ENCODE peak calls at places on chromosomes 4 and X, in four cellular contexts. One of them, this sample, is unnamed.

GRCh38 chr4:127783026-127783769 is 1.1 kb downstream of the HSPA4L start:
- DNase-seq in lung: peak; percentile 50
- DNase-seq in pancreas: peak; percentile 71
- DNase-seq in dorsolateral prefrontal cortex: peak; percentile 59
- DNase-seq in this sample: peak; percentile 26

GRCh38 chr4:96593422-96593821 is 753.5 kb downstream of the PDHA2 start:
- DNase-seq in pancreas: peak; percentile 58
- DNase-seq in lung: no peak
- DNase-seq in dorsolateral prefrontal cortex: no peak
- DNase-seq in this sample: no peak

GRCh38 chr4:128386761-128387599 is 99.4 kb upstream of the PGRMC2 start:
- DNase-seq in lung: peak; percentile 71
- DNase-seq in pancreas: peak; percentile 95
- DNase-seq in dorsolateral prefrontal cortex: peak; percentile 88
- DNase-seq in this sample: peak; percentile 87

GRCh38 chr4:38145033-38145673 is 185.0 kb downstream of the PTTG2 start:
- DNase-seq in lung: no peak
- DNase-seq in pancreas: no peak
- DNase-seq in dorsolateral prefrontal cortex: no peak
- DNase-seq in this sample: no peak

GRCh38 chr4:25439913-25440477 is 62.9 kb downstream of the ANAPC4 start:
- DNase-seq in dorsolateral prefrontal cortex: peak; percentile 44
- DNase-seq in pancreas: peak; percentile 66
- DNase-seq in lung: peak; percentile 79
- DNase-seq in this sample: peak; percentile 45

GRCh38 chr4:141169391-141169790 is 36.1 kb upstream of the RNF150 start:
- DNase-seq in lung: no peak
- DNase-seq in dorsolateral prefrontal cortex: no peak
- DNase-seq in pancreas: no peak
- DNase-seq in this sample: no peak

GRCh38 chr4:62571494-62571893 is 1371.4 kb downstream of the ADGRL3 start:
- DNase-seq in pancreas: no peak
- DNase-seq in dorsolateral prefrontal cortex: no peak
- DNase-seq in lung: no peak
- DNase-seq in this sample: no peak

GRCh38 chr4:118351851-118352827 is 664 bp downstream of the PRSS12 start:
- DNase-seq in dorsolateral prefrontal cortex: no peak
- DNase-seq in lung: peak; percentile 32
- DNase-seq in pancreas: peak; percentile 65
- DNase-seq in this sample: no peak

GRCh38 chr4:75498041-75498440 is 16.2 kb downstream of the RCHY1 start:
- DNase-seq in pancreas: no peak
- DNase-seq in dorsolateral prefrontal cortex: no peak
- DNase-seq in lung: no peak
- DNase-seq in this sample: no peak

GRCh38 chrX:154712781-154713391 is 38.0 kb downstream of the GAB3 start:
- DNase-seq in lung: no peak
- DNase-seq in dorsolateral prefrontal cortex: no peak
- DNase-seq in pancreas: no peak
- DNase-seq in this sample: peak; percentile 64

GRCh38 chr4:2402053-2402452 is 16.4 kb downstream of the ZFYVE28 start:
- DNase-seq in pancreas: peak; percentile 76
- DNase-seq in lung: peak; percentile 64
- DNase-seq in dorsolateral prefrontal cortex: peak; percentile 66
- DNase-seq in this sample: no peak

GRCh38 chr4:476501-476900 is 22.5 kb downstream of the ZNF721 start:
- DNase-seq in dorsolateral prefrontal cortex: no peak
- DNase-seq in lung: no peak
- DNase-seq in pancreas: no peak
- DNase-seq in this sample: no peak

GRCh38 chr4:52659722-52660261 is 691 bp upstream of the USP46 start:
- DNase-seq in pancreas: peak; percentile 62
- DNase-seq in dorsolateral prefrontal cortex: peak; percentile 67
- DNase-seq in lung: peak; percentile 53
- DNase-seq in this sample: peak; percentile 20

GRCh38 chr4:12588572-12588971 is 895.6 kb downstream of the RAB28 start:
- DNase-seq in lung: no peak
- DNase-seq in pancreas: no peak
- DNase-seq in dorsolateral prefrontal cortex: no peak
- DNase-seq in this sample: no peak

GRCh38 chr4:147831452-147832192 is 99.7 kb downstream of the ARHGAP10 start:
- DNase-seq in pancreas: no peak
- DNase-seq in dorsolateral prefrontal cortex: no peak
- DNase-seq in lung: peak; percentile 40
- DNase-seq in this sample: peak; percentile 94

GRCh38 chr4:189414021-189414420 is 526.7 kb upstream of the FRG1 start:
- DNase-seq in dorsolateral prefrontal cortex: no peak
- DNase-seq in lung: no peak
- DNase-seq in pancreas: no peak
- DNase-seq in this sample: no peak

GRCh38 chr4:183398298-183399129 is 45.9 kb upstream of the CDKN2AIP start:
- DNase-seq in lung: peak; percentile 68
- DNase-seq in dorsolateral prefrontal cortex: peak; percentile 73
- DNase-seq in pancreas: peak; percentile 64
- DNase-seq in this sample: no peak

GRCh38 chr4:6577409-6577808 is 2.4 kb downstream of the MAN2B2 start:
- DNase-seq in pancreas: no peak
- DNase-seq in dorsolateral prefrontal cortex: no peak
- DNase-seq in lung: no peak
- DNase-seq in this sample: no peak

GRCh38 chr4:103136671-103137445 is 37.2 kb upstream of the BDH2 start:
- DNase-seq in lung: no peak
- DNase-seq in pancreas: no peak
- DNase-seq in dorsolateral prefrontal cortex: no peak
- DNase-seq in this sample: no peak

GRCh38 chrX:103878466-103879151 is 46.6 kb upstream of the RAB9B start:
- DNase-seq in pancreas: no peak
- DNase-seq in dorsolateral prefrontal cortex: no peak
- DNase-seq in lung: no peak
- DNase-seq in this sample: peak; percentile 62

GRCh38 chrX:45807572-45808425 is 607.1 kb upstream of the DIPK2B start:
- DNase-seq in dorsolateral prefrontal cortex: no peak
- DNase-seq in lung: no peak
- DNase-seq in pancreas: no peak
- DNase-seq in this sample: no peak

GRCh38 chr4:6658635-6659075 is 18.2 kb downstream of the MRFAP1 start:
- DNase-seq in lung: no peak
- DNase-seq in pancreas: no peak
- DNase-seq in dorsolateral prefrontal cortex: peak; percentile 68
- DNase-seq in this sample: no peak

GRCh38 chr4:152983221-152983620 is 47.1 kb downstream of the FHDC1 start:
- DNase-seq in dorsolateral prefrontal cortex: no peak
- DNase-seq in pancreas: no peak
- DNase-seq in lung: no peak
- DNase-seq in this sample: no peak

GRCh38 chrX:50035119-50035518 is 112.7 kb downstream of the CLCN5 start:
- DNase-seq in lung: no peak
- DNase-seq in pancreas: no peak
- DNase-seq in dorsolateral prefrontal cortex: no peak
- DNase-seq in this sample: no peak

GRCh38 chr4:107894138-107894603 is 37.2 kb upstream of the CYP2U1 start:
- DNase-seq in pancreas: no peak
- DNase-seq in dorsolateral prefrontal cortex: no peak
- DNase-seq in lung: no peak
- DNase-seq in this sample: no peak

GRCh38 chrX:85084770-85085393 is 81.2 kb downstream of the APOOL start:
- DNase-seq in lung: no peak
- DNase-seq in dorsolateral prefrontal cortex: no peak
- DNase-seq in pancreas: peak; percentile 22
- DNase-seq in this sample: peak; percentile 4

GRCh38 chr4:86114563-86114962 is 245.3 kb downstream of the MAPK10 start:
- DNase-seq in pancreas: no peak
- DNase-seq in lung: no peak
- DNase-seq in dorsolateral prefrontal cortex: no peak
- DNase-seq in this sample: no peak

GRCh38 chrX:143854006-143854405 is 29.9 kb upstream of the UBE2NL start:
- DNase-seq in lung: no peak
- DNase-seq in dorsolateral prefrontal cortex: no peak
- DNase-seq in pancreas: no peak
- DNase-seq in this sample: no peak

GRCh38 chrX:71532078-71532752 is 689 bp upstream of the OGT start:
- DNase-seq in dorsolateral prefrontal cortex: no peak
- DNase-seq in pancreas: no peak
- DNase-seq in lung: no peak
- DNase-seq in this sample: no peak

GRCh38 chr4:179893967-179894590 is 2349.1 kb upstream of the TENM3 start:
- DNase-seq in lung: no peak
- DNase-seq in dorsolateral prefrontal cortex: no peak
- DNase-seq in pancreas: no peak
- DNase-seq in this sample: no peak

GRCh38 chr4:184745747-184746531 is 12.0 kb upstream of the CENPU start:
- DNase-seq in lung: peak; percentile 72
- DNase-seq in dorsolateral prefrontal cortex: peak; percentile 72
- DNase-seq in pancreas: peak; percentile 77
- DNase-seq in this sample: peak; percentile 44

GRCh38 chr4:103948244-103949018 is 228.6 kb upstream of the TACR3 start:
- DNase-seq in dorsolateral prefrontal cortex: no peak
- DNase-seq in pancreas: no peak
- DNase-seq in lung: no peak
- DNase-seq in this sample: peak; percentile 16

GRCh38 chrX:96987228-96987627 is 103.5 kb downstream of the RPA4 start:
- DNase-seq in dorsolateral prefrontal cortex: no peak
- DNase-seq in lung: no peak
- DNase-seq in pancreas: no peak
- DNase-seq in this sample: no peak

GRCh38 chrX:46770817-46771163 is 11.9 kb upstream of the SLC9A7 start:
- DNase-seq in pancreas: no peak
- DNase-seq in dorsolateral prefrontal cortex: no peak
- DNase-seq in lung: no peak
- DNase-seq in this sample: no peak

GRCh38 chr4:1793940-1794808 is 1.1 kb downstream of the FGFR3 start:
- DNase-seq in dorsolateral prefrontal cortex: no peak
- DNase-seq in pancreas: no peak
- DNase-seq in lung: no peak
- DNase-seq in this sample: no peak

GRCh38 chr4:78286281-78286680 is 229.2 kb downstream of the FRAS1 start:
- DNase-seq in pancreas: no peak
- DNase-seq in lung: no peak
- DNase-seq in dorsolateral prefrontal cortex: no peak
- DNase-seq in this sample: no peak

GRCh38 chrX:133218329-133218728 is at the start of gene TFDP3:
- DNase-seq in lung: no peak
- DNase-seq in dorsolateral prefrontal cortex: no peak
- DNase-seq in pancreas: no peak
- DNase-seq in this sample: no peak

GRCh38 chr4:137452799-137453198 is 79.5 kb downstream of the PCDH18 start:
- DNase-seq in lung: no peak
- DNase-seq in dorsolateral prefrontal cortex: no peak
- DNase-seq in pancreas: no peak
- DNase-seq in this sample: no peak

GRCh38 chr4:22238742-22239141 is 277.1 kb downstream of the ADGRA3 start:
- DNase-seq in dorsolateral prefrontal cortex: no peak
- DNase-seq in lung: no peak
- DNase-seq in pancreas: no peak
- DNase-seq in this sample: no peak
- TF ChIP-seq CTCF in dorsolateral prefrontal cortex: no peak
- TF ChIP-seq CTCF in lung: no peak
- TF ChIP-seq CTCF in pancreas: no peak
- TF ChIP-seq CTCF in this sample: peak; percentile 31

GRCh38 chr4:59094505-59094904 is 1984.3 kb upstream of the IGFBP7 start:
- DNase-seq in dorsolateral prefrontal cortex: no peak
- DNase-seq in lung: no peak
- DNase-seq in pancreas: no peak
- DNase-seq in this sample: no peak
- TF ChIP-seq CTCF in dorsolateral prefrontal cortex: no peak
- TF ChIP-seq CTCF in lung: no peak
- TF ChIP-seq CTCF in pancreas: no peak
- TF ChIP-seq CTCF in this sample: no peak

DNA sequence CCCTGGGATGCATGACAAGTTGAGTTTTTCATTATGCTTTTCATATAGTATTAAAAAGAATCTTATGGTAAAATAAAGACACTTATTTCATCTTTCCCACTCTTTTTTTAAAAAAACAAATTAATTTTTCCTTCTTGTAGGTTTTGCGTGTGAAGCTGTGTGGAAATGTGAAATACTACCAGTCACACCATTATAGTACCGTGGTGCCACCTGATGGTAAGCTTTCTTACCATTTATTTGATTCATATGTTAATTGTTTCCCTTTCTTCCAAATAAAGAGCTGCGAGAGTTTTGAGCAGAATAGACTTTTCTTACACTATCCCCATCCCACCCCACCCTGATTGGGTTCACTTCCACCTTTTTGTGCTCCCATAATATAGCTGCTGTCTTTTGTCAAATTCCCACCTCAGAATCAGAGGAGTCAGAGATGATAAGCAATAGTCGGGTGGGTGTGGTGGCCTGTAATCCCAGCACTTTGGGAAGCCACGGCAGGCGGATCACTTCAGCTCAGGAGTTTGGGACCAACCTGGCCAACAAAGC is 44.3 kb downstream of the CASP6 start:
- DNase-seq in dorsolateral prefrontal cortex: no peak
- DNase-seq in lung: no peak
- DNase-seq in pancreas: no peak
- DNase-seq in this sample: no peak
- TF ChIP-seq CTCF in dorsolateral prefrontal cortex: peak; percentile 39
- TF ChIP-seq CTCF in lung: no peak
- TF ChIP-seq CTCF in pancreas: no peak
- TF ChIP-seq CTCF in this sample: no peak

GRCh38 chrX:27599928-27600327 is 9.8 kb downstream of the DCAF8L2 start:
- DNase-seq in dorsolateral prefrontal cortex: no peak
- DNase-seq in pancreas: no peak
- DNase-seq in lung: no peak
- DNase-seq in this sample: peak; percentile 53
- TF ChIP-seq CTCF in dorsolateral prefrontal cortex: no peak
- TF ChIP-seq CTCF in pancreas: no peak
- TF ChIP-seq CTCF in lung: no peak
- TF ChIP-seq CTCF in this sample: peak; percentile 42

GRCh38 chrX:74382613-74383012 is 38.7 kb upstream of the SLC16A2 start:
- DNase-seq in lung: peak; percentile 75
- DNase-seq in dorsolateral prefrontal cortex: peak; percentile 45
- DNase-seq in pancreas: peak; percentile 58
- DNase-seq in this sample: peak; percentile 58
- TF ChIP-seq CTCF in lung: peak; percentile 49
- TF ChIP-seq CTCF in dorsolateral prefrontal cortex: peak; percentile 74
- TF ChIP-seq CTCF in pancreas: peak; percentile 79
- TF ChIP-seq CTCF in this sample: peak; percentile 82

DNA sequence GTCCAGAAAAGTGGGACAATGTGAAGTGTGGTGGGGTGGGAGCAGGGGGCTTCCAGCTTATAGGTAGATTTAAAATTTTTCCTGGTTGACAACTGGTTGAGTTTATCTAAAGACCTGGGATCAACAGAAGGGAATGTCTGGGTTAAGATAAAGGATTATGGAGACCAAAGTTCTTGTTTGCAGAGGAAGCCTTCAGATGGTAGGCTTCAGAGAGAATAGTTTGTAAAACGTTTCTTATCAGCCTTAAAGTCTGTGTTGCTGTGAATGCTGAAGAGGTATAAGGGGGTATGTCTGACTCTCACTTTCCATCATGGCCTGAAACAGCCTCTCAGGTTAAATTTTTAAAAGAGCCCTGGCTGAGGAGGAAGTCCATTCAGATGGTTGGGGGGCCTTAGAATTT is 20.5 kb downstream of the MGST2 start:
- DNase-seq in pancreas: no peak
- DNase-seq in dorsolateral prefrontal cortex: no peak
- DNase-seq in lung: no peak
- DNase-seq in this sample: no peak
- TF ChIP-seq CTCF in pancreas: no peak
- TF ChIP-seq CTCF in dorsolateral prefrontal cortex: no peak
- TF ChIP-seq CTCF in lung: no peak
- TF ChIP-seq CTCF in this sample: no peak

This sample was measured in PC-9.